ENCODE peak calls at places on chromosomes 2 and 18, in ten cellular contexts. B is GM23338, M is thoracic aorta, G is right atrium auricular region, F is Peyer's patch, S is fibroblast of lung, U is transverse colon, J is heart right ventricle, R is tibial artery, H is cardiac muscle cell. C is an unnamed sample.

GRCh38 chr2:164766931-164767330 is 74.7 kb downstream of the COBLL1 start:
- DNase-seq in F (no peak), M (no peak), R (no peak), S (no peak), U (no peak), H (no peak), J (no peak), B (no peak), G (no peak), C (no peak)

GRCh38 chr2:241135737-241136136 is 13.5 kb downstream of the PASK start:
- DNase-seq in B (no peak), H (no peak), J (no peak), U (peak; percentile 82), F (peak; percentile 81), R (peak; percentile 48), M (no peak), S (no peak), G (no peak), C (no peak)

GRCh38 chr2:133674433-133675331 is 106.4 kb upstream of the NCKAP5 start:
- DNase-seq in G (peak; percentile 70), U (peak; percentile 18), J (peak; percentile 25), S (peak; percentile 91), B (peak; percentile 63), H (peak; percentile 65), M (no peak), R (no peak), F (no peak), C (peak; percentile 72)

GRCh38 chr2:30472326-30472725 is 25.3 kb downstream of the LCLAT1 start:
- DNase-seq in J (no peak), R (no peak), U (no peak), F (no peak), H (no peak), M (no peak), G (no peak), B (no peak), S (no peak), C (no peak)

GRCh38 chr18:61989138-61989537 is 96.3 kb upstream of the RNF152 start:
- DNase-seq in G (no peak), H (no peak), F (no peak), J (no peak), B (no peak), M (no peak), R (no peak), U (no peak), S (no peak), C (no peak)

GRCh38 chr18:11324510-11324909 is 175.1 kb upstream of the PIEZO2 start:
- DNase-seq in S (peak; percentile 24), R (no peak), B (no peak), H (no peak), G (no peak), F (no peak), J (no peak), U (no peak), M (no peak), C (no peak)

GRCh38 chr2:228581731-228582130 is 400.2 kb upstream of the SPHKAP start:
- DNase-seq in S (no peak), F (no peak), R (no peak), H (no peak), J (no peak), U (no peak), M (no peak), G (no peak), B (no peak), C (no peak)

GRCh38 chr2:196268538-196269338 is 97.4 kb upstream of the STK17B start:
- DNase-seq in S (no peak), M (no peak), G (no peak), F (no peak), R (no peak), H (no peak), B (no peak), U (peak; percentile 34), J (no peak), C (no peak)

GRCh38 chr18:52090005-52090404 is 250.0 kb upstream of the DCC start:
- DNase-seq in J (no peak), U (no peak), R (no peak), M (no peak), H (no peak), F (no peak), G (no peak), S (no peak), B (no peak), C (no peak)

GRCh38 chr18:11004951-11005350 is 144.4 kb downstream of the PIEZO2 start:
- DNase-seq in R (no peak), J (no peak), U (no peak), M (no peak), B (no peak), H (no peak), F (no peak), S (no peak), G (no peak), C (no peak)

GRCh38 chr2:112031916-112032582 is 23.0 kb upstream of the TMEM87B start:
- DNase-seq in F (no peak), U (no peak), B (peak; percentile 25), R (no peak), S (no peak), J (no peak), H (peak; percentile 6), G (no peak), M (no peak), C (no peak)

GRCh38 chr2:55048514-55048924 is 1.7 kb downstream of the RTN4 start:
- DNase-seq in G (no peak), B (peak; percentile 52), F (no peak), S (peak; percentile 43), M (no peak), J (no peak), H (peak; percentile 61), U (peak; percentile 37), R (no peak), C (peak; percentile 22)

GRCh38 chr2:240170354-240170735 is 29.9 kb upstream of the OTOS start:
- DNase-seq in H (no peak), J (no peak), S (peak; percentile 6), F (no peak), U (no peak), B (no peak), G (no peak), R (peak; percentile 11), M (no peak), C (no peak)

GRCh38 chr18:2887470-2887869 is 40.7 kb downstream of the EMILIN2 start:
- DNase-seq in S (no peak), J (no peak), B (no peak), F (no peak), U (no peak), G (no peak), M (no peak), R (no peak), H (no peak), C (no peak)

GRCh38 chr18:34031810-34032209 is 192.9 kb downstream of the NOL4 start:
- DNase-seq in U (no peak), S (no peak), F (no peak), B (peak; percentile 16), J (no peak), H (no peak), G (no peak), M (no peak), R (no peak), C (peak; percentile 15)
- TF ChIP-seq CTCF in U (no peak), S (no peak), F (no peak), B (peak; percentile 57), J (no peak), H (no peak), G (no peak), M (no peak), R (no peak), C (peak; percentile 10)

DNA sequence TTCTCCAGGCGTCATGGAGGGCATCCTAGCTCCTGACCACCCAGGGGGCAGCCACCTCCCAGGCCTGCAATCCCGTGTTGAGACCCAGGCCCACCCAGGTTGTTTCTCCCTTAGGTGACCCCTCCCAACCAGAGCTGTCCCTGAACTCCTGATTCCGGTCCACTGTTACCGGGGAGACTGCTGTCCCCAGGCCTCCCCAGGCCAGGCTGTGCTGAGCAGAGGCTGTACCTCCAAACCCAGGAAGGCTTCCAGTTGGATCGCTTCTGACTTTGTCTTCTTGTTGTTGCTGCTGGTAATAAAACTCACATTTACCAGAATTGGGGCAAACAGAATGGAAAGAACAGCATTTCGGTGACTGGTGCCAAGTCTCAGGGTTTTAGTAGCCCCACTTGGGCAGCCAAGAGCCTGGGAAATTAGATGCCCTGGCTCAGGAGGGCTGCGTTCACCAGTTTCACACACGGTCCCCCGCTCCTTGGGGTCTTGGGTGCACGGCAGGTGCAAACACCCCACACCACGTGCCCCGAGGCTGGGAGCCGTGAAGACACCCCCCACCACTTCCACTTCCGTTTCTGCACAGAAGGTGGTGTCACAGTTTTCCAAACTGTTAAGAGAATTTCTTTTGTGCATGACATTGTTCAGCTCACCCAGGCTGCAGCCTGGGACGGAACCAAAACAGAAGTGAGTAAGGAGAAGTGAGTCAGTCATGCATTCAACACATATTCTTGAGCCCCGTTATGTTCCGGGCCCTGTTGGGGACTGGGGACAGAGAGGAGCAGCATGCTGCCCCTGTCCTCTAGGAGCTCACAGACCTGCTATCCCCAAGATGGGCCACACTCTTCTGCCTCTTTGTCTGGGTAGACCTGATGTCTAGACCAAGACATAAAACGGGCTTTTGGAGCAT is 29.4 kb downstream of the ITM2C start:
- DNase-seq in U (peak; percentile 23), H (no peak), R (peak; percentile 54), J (no peak), B (no peak), G (no peak), S (no peak), M (no peak), F (no peak), C (no peak)
- H3K27me3 ChIP-seq in U (no peaks in the 10 kb centered on the region), H (no peaks in the 10 kb centered on the region), R (peaks cover 33% of the 10 kb centered on the region), J (no peaks in the 10 kb centered on the region), B (no peaks in the 10 kb centered on the region), G (no peaks in the 10 kb centered on the region), S (peaks cover 8% of the 10 kb centered on the region), M (no peaks in the 10 kb centered on the region), F (no peaks in the 10 kb centered on the region), C (no peaks in the 10 kb centered on the region)

DNA sequence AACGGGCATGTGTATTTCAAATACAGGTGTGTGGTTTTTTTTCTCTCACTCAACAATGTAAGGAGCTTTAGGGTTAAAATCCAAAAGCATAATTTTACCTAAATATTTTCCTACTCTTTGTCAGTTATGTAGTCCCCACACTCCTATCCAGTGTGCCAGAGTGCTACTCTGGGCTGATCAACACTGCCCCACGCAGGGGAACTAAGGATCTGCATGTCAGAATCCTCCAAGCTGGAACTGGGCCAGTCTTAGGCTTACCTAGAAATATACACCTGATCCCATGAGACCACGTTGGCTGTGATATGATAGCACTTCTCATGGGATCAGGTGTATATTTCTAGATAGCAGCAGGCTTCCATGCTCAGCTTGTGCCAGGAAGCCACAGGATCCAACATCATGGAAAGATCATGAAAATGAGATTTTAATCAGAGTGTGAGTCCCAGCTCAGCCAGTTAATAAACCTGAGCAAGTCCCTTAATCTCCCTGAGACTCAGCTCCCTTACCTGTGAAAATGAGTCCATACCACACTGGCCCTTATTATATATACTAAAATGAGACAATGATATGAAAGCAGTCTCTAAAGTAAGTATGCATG is 29.7 kb downstream of the CCDC141 start:
- DNase-seq in R (no peak), U (no peak), J (peak; percentile 20), G (no peak), S (no peak), H (peak; percentile 53), B (peak; percentile 82), F (no peak), M (no peak), C (peak; percentile 63)
- H3K4me1 ChIP-seq in R (no peaks in the 10 kb centered on the region), U (no peaks in the 10 kb centered on the region), J (no peaks in the 10 kb centered on the region), G (no peaks in the 10 kb centered on the region), S (no peaks in the 10 kb centered on the region), H (peaks cover 38% of the 10 kb centered on the region), B (no peaks in the 10 kb centered on the region), F (no peaks in the 10 kb centered on the region), M (peaks cover 5% of the 10 kb centered on the region), C (no peaks in the 10 kb centered on the region)

DNA sequence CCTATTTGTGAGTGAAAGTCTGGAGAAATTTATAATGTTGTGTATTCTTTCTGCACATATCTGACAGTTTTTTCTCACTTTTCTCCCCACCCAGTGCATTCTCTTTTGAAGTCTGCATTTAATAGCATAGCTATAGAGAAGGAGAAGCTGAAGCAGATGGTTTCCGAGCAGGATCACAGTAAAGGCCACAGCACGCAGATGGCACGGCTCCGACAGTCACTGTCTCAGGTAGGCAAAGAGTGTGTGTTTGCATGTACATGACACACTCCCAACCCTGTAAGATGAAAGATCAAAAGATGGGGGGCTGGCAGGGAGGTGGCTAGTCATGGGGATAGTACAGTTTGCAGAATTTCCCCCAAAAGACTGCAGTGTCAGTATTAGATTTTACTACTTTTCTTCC is 89.4 kb downstream of the PRKRA start:
- DNase-seq in B (no peak), S (no peak), H (no peak), U (no peak), M (no peak), R (no peak), F (no peak), J (no peak), G (no peak), C (no peak)
- TF ChIP-seq CTCF in B (no peak), S (no peak), H (no peak), U (no peak), M (no peak), R (no peak), F (no peak), J (no peak), G (no peak), C (no peak)